ENCODE peak calls at places on chromosome 17, in four cellular contexts. One of them, this sample, is unnamed.

GRCh38 chr17:60939318-60939717 is 261.7 kb downstream of the BCAS3 start:
- DNase-seq in NCI-H1694: no peak
- DNase-seq in activated B cell treated with CpG ODN at 0.5 μM for 24 hours: no peak
- DNase-seq in suprapubic skin: no peak
- DNase-seq in this sample: no peak

GRCh38 chr17:83203073-83203471 is 123.7 kb downstream of the METRNL start:
- DNase-seq in activated B cell treated with CpG ODN at 0.5 μM for 24 hours: no peak
- DNase-seq in suprapubic skin: peak
- DNase-seq in NCI-H1694: no peak
- DNase-seq in this sample: no peak

GRCh38 chr17:47785538-47786123 is 36.0 kb downstream of the OSBPL7 start:
- DNase-seq in NCI-H1694: no peak
- DNase-seq in suprapubic skin: no peak
- DNase-seq in activated B cell treated with CpG ODN at 0.5 μM for 24 hours: no peak
- DNase-seq in this sample: no peak

GRCh38 chr17:22277595-22277994 is 585.3 kb downstream of the KCNJ18 start:
- DNase-seq in activated B cell treated with CpG ODN at 0.5 μM for 24 hours: no peak
- DNase-seq in suprapubic skin: no peak
- DNase-seq in NCI-H1694: no peak
- DNase-seq in this sample: no peak

GRCh38 chr17:7720125-7720524 is 2.6 kb downstream of the DNAH2 start:
- DNase-seq in suprapubic skin: no peak
- DNase-seq in NCI-H1694: peak
- DNase-seq in activated B cell treated with CpG ODN at 0.5 μM for 24 hours: no peak
- DNase-seq in this sample: peak

GRCh38 chr17:67121317-67121887 is 77.0 kb downstream of the CACNG1 start:
- DNase-seq in activated B cell treated with CpG ODN at 0.5 μM for 24 hours: no peak
- DNase-seq in NCI-H1694: no peak
- DNase-seq in suprapubic skin: no peak
- DNase-seq in this sample: peak

GRCh38 chr17:83194189-83194565 is 114.8 kb downstream of the METRNL start:
- DNase-seq in activated B cell treated with CpG ODN at 0.5 μM for 24 hours: peak
- DNase-seq in NCI-H1694: no peak
- DNase-seq in suprapubic skin: peak
- DNase-seq in this sample: no peak

GRCh38 chr17:4074831-4075495 is 67.9 kb downstream of the ZZEF1 start:
- DNase-seq in activated B cell treated with CpG ODN at 0.5 μM for 24 hours: no peak
- DNase-seq in NCI-H1694: peak
- DNase-seq in suprapubic skin: no peak
- DNase-seq in this sample: peak

GRCh38 chr17:58416937-58417299 is 416 bp downstream of the RNF43 start:
- DNase-seq in activated B cell treated with CpG ODN at 0.5 μM for 24 hours: no peak
- DNase-seq in suprapubic skin: no peak
- DNase-seq in NCI-H1694: no peak
- DNase-seq in this sample: no peak

GRCh38 chr17:45680360-45680759 is 103.8 kb upstream of the CRHR1 start:
- DNase-seq in NCI-H1694: no peak
- DNase-seq in activated B cell treated with CpG ODN at 0.5 μM for 24 hours: no peak
- DNase-seq in suprapubic skin: no peak
- DNase-seq in this sample: no peak

GRCh38 chr17:13222931-13223330 is 205.1 kb upstream of the ELAC2 start:
- DNase-seq in suprapubic skin: no peak
- DNase-seq in NCI-H1694: no peak
- DNase-seq in activated B cell treated with CpG ODN at 0.5 μM for 24 hours: no peak
- DNase-seq in this sample: no peak

This sample was measured in NCI-H446.